ENCODE peak calls at places on chromosomes 4 and X, in seven cellular contexts. Z is progenitor cell of endocrine pancreas; Y is GM20000; D is CD4-positive, alpha-beta T cell; W is CD8-positive, alpha-beta memory T cell; M is NCI-H2029 treated with DMSO at 0.1 percent for 48 hours; P is AG08396. X is an unnamed sample.
A peak's percentile ranks its signal among the peaks of the same experiment; 100 is the strongest.

GRCh38 chr4:128810331-128810870 is 901 bp downstream of the JADE1 start:
- DNase-seq in Z (no peak), Y (peak; percentile 66), D (peak; percentile 3), W (peak; percentile 6), M (no peak), P (peak; percentile 44), X (no peak)

GRCh38 chr4:10161840-10162239 is 45.2 kb upstream of the WDR1 start:
- DNase-seq in Z (no peak), Y (no peak), D (peak; percentile 4), W (no peak), M (no peak), P (no peak), X (no peak)

GRCh38 chrX:153875391-153876111 is 10.4 kb downstream of the L1CAM start:
- DNase-seq in Z (peak; percentile 65), Y (peak; percentile 79), D (peak; percentile 63), W (peak; percentile 63), M (no peak), P (peak; percentile 81), X (no peak)

GRCh38 chr4:153409412-153409811 is 56.7 kb upstream of the TMEM131L start:
- DNase-seq in Z (no peak), Y (no peak), D (no peak), W (no peak), M (no peak), P (peak; percentile 53), X (no peak)

GRCh38 chrX:10509397-10509796 is 111.0 kb downstream of the MID1 start:
- DNase-seq in Z (no peak), Y (no peak), D (no peak), W (no peak), M (no peak), P (no peak), X (no peak)

GRCh38 chr4:184247421-184247820 is 29.7 kb upstream of the ENPP6 start:
- DNase-seq in Z (no peak), Y (no peak), D (no peak), W (no peak), M (no peak), P (no peak), X (no peak)

GRCh38 chrX:134691453-134691852 is 33.2 kb upstream of the PLAC1 start:
- DNase-seq in Z (no peak), Y (no peak), D (no peak), W (no peak), M (no peak), P (no peak), X (peak; percentile 13)

GRCh38 chr4:112519689-112520597 is 4.0 kb upstream of the NEUROG2 start:
- DNase-seq in Z (no peak), Y (peak; percentile 36), D (no peak), W (no peak), M (no peak), P (no peak), X (no peak)

GRCh38 chr4:185950891-185951290 is 118.1 kb upstream of the TLR3 start:
- DNase-seq in Z (no peak), Y (no peak), D (no peak), W (no peak), M (peak; percentile 1), P (no peak), X (no peak)

GRCh38 chr4:13903851-13904340 is 276.4 kb upstream of the BOD1L1 start:
- DNase-seq in Z (no peak), Y (no peak), D (no peak), W (no peak), M (no peak), P (no peak), X (no peak)

GRCh38 chrX:28586891-28587635 is at the start of gene IL1RAPL1:
- DNase-seq in Z (no peak), Y (peak; percentile 1), D (no peak), W (no peak), M (no peak), P (peak; percentile 37), X (no peak)

GRCh38 chr4:136831553-136831952 is 700.7 kb downstream of the PCDH18 start:
- DNase-seq in Z (no peak), Y (no peak), D (no peak), W (no peak), M (no peak), P (no peak), X (no peak)

GRCh38 chr4:111064342-111064993 is 441.6 kb upstream of the PITX2 start:
- DNase-seq in Z (no peak), Y (no peak), D (no peak), W (no peak), M (no peak), P (no peak), X (no peak)

GRCh38 chr4:88442636-88443260 is 14.2 kb upstream of the HERC5 start:
- DNase-seq in Z (no peak), Y (no peak), D (no peak), W (no peak), M (no peak), P (no peak), X (no peak)

GRCh38 chr4:92387459-92388069 is 83.8 kb downstream of the GRID2 start:
- DNase-seq in Z (no peak), Y (peak; percentile 12), D (no peak), W (no peak), M (peak; percentile 23), P (peak; percentile 13), X (peak; percentile 33)

GRCh38 chr4:140168474-140168873 is 14.5 kb upstream of the MAML3 start:
- DNase-seq in Z (no peak), Y (no peak), D (no peak), W (no peak), M (no peak), P (no peak), X (no peak)

GRCh38 chr4:149549911-149550310 is 265.7 kb downstream of the IQCM start:
- DNase-seq in Z (no peak), Y (no peak), D (no peak), W (no peak), M (no peak), P (peak; percentile 3), X (peak; percentile 1)

GRCh38 chr4:46219872-46220271 is 96.0 kb upstream of the GABRG1 start:
- DNase-seq in Z (no peak), Y (no peak), D (no peak), W (no peak), M (no peak), P (no peak), X (no peak)

GRCh38 chrX:68995780-68996551 is 167.1 kb downstream of the EFNB1 start:
- DNase-seq in Z (peak; percentile 9), Y (no peak), D (no peak), W (no peak), M (no peak), P (no peak), X (no peak)

GRCh38 chrX:119690921-119691716 is 1.8 kb downstream of the SEPTIN6 start:
- DNase-seq in Z (no peak), Y (no peak), D (peak; percentile 54), W (no peak), M (peak; percentile 46), P (no peak), X (no peak)

GRCh38 chrX:110569506-110569905 is 210.9 kb downstream of the RTL9 start:
- DNase-seq in Z (no peak), Y (no peak), D (no peak), W (no peak), M (no peak), P (no peak), X (no peak)

GRCh38 chr4:120692964-120693363 is 229.6 kb downstream of the PRDM5 start:
- DNase-seq in Z (no peak), Y (no peak), D (no peak), W (no peak), M (no peak), P (peak; percentile 46), X (no peak)

GRCh38 chr4:168374772-168375523 is 56.4 kb upstream of the DDX60 start:
- DNase-seq in Z (no peak), Y (no peak), D (no peak), W (no peak), M (no peak), P (no peak), X (no peak)

GRCh38 chr4:14092741-14093140 is 465.2 kb upstream of the BOD1L1 start:
- DNase-seq in Z (no peak), Y (no peak), D (no peak), W (no peak), M (no peak), P (no peak), X (no peak)

GRCh38 chrX:108946531-108946930 is 210.2 kb upstream of the IRS4 start:
- DNase-seq in Z (no peak), Y (no peak), D (no peak), W (no peak), M (no peak), P (no peak), X (no peak)

GRCh38 chr4:39433878-39434492 is 24.7 kb downstream of the RPL9 start:
- DNase-seq in Z (no peak), Y (no peak), D (no peak), W (no peak), M (peak; percentile 4), P (no peak), X (no peak)

GRCh38 chr4:102780476-102781144 is 19.8 kb upstream of the MANBA start:
- DNase-seq in Z (no peak), Y (no peak), D (no peak), W (no peak), M (no peak), P (no peak), X (no peak)

GRCh38 chrX:55489315-55490009 is at the start of gene USP51:
- DNase-seq in Z (no peak), Y (peak; percentile 27), D (peak; percentile 24), W (no peak), M (no peak), P (peak; percentile 50), X (no peak)

GRCh38 chr4:147975902-147976301 is 244.0 kb downstream of the ARHGAP10 start:
- DNase-seq in Z (no peak), Y (no peak), D (no peak), W (no peak), M (no peak), P (no peak), X (no peak)

GRCh38 chr4:178970433-178971140 is 1528.3 kb upstream of the AGA start:
- DNase-seq in Z (no peak), Y (no peak), D (no peak), W (no peak), M (no peak), P (no peak), X (no peak)

GRCh38 chr4:74675673-74676279 is 118.5 kb downstream of the BTC start:
- DNase-seq in Z (peak; percentile 12), Y (peak; percentile 41), D (no peak), W (no peak), M (peak; percentile 66), P (peak; percentile 50), X (peak; percentile 46)

GRCh38 chr4:64341711-64342110 is 67.5 kb downstream of the TECRL start:
- DNase-seq in Z (no peak), Y (no peak), D (no peak), W (no peak), M (no peak), P (no peak), X (no peak)